ENCODE peak calls at places on chromosomes 5 and 9, in seven cellular contexts. J is activated naive CD8-positive, alpha-beta T cell treated with anti-CD3 and anti-CD28 coated beads, Interleukin-2, amount 50 U/mL, for 16 hours; W is GDM1; X is HTR-8/SVneo; R is ureter; Z is stimulated activated CD8-positive, alpha-beta memory T cell treated with anti-CD3 and anti-CD28 coated beads, Interleukin-15, amount 100 ng/mL, for 4 hours; N is mucosa of gallbladder. S is an unnamed sample.

GRCh38 chr9:97980479-97980803 is 2.7 kb upstream of the ANP32B start:
- DNase-seq in R (no peak), W (no peak), J (no peak), N (no peak), Z (no peak), X (no peak), S (no peak)

GRCh38 chr9:120904061-120904998 is 22.3 kb downstream of the TRAF1 start:
- DNase-seq in W (no peak), J (no peak), N (no peak), X (no peak), Z (no peak), R (no peak), S (no peak)

GRCh38 chr5:154293219-154293618 is 102.7 kb downstream of the GALNT10 start:
- DNase-seq in Z (no peak), X (no peak), R (no peak), N (no peak), J (no peak), W (no peak), S (no peak)

GRCh38 chr9:70438341-70438924 is 24.0 kb upstream of the KLF9 start:
- DNase-seq in R (peak), X (peak), W (peak), J (no peak), N (peak), Z (no peak), S (peak)

GRCh38 chr5:157143127-157143959 is 678 bp upstream of the MED7 start:
- DNase-seq in Z (no peak), X (peak), W (peak), N (peak), R (peak), J (peak), S (no peak)

GRCh38 chr5:10491673-10492026 is 50.0 kb downstream of the ROPN1L start:
- DNase-seq in J (no peak), X (no peak), N (no peak), Z (no peak), R (no peak), W (no peak), S (no peak)

GRCh38 chr5:31237159-31237558 is 43.7 kb downstream of the CDH6 start:
- DNase-seq in X (no peak), J (no peak), W (no peak), Z (no peak), N (no peak), R (no peak), S (no peak)

GRCh38 chr5:119828536-119828935 is 199.2 kb downstream of the FAM170A start:
- DNase-seq in W (no peak), Z (no peak), J (no peak), N (no peak), R (no peak), X (no peak), S (no peak)

GRCh38 chr5:178331491-178331981 is 98.9 kb upstream of the PHYKPL start:
- DNase-seq in R (peak), N (peak), J (no peak), W (no peak), Z (no peak), X (no peak), S (no peak)

GRCh38 chr5:164735334-164735733 is 1229.9 kb downstream of the MAT2B start:
- DNase-seq in R (no peak), W (no peak), Z (no peak), N (no peak), J (no peak), X (no peak), S (no peak)